ENCODE peak calls at places on chromosomes 5 and 9, in eight cellular contexts. E is AG04449; Y is activated CD8-positive, alpha-beta T cell treated with anti-CD3 and anti-CD28 coated beads for 36 hours; W is cardiac muscle cell; Z is A673; S is right atrium auricular region; I is BJ; U is lower lobe of right lung. N is an unnamed sample.

GRCh38 chr5:40991168-40991980 is 79.8 kb downstream of the MROH2B start:
- DNase-seq in W (peak; percentile 95), U (no peak), E (no peak), S (peak; percentile 82), Y (no peak), Z (no peak), I (no peak), N (no peak)

GRCh38 chr9:68775003-68775730 is 70.1 kb downstream of the PIP5K1B start:
- DNase-seq in E (no peak), Y (no peak), I (no peak), W (no peak), S (no peak), U (no peak), Z (no peak), N (no peak)

GRCh38 chr5:13385066-13385465 is 559.4 kb downstream of the DNAH5 start:
- DNase-seq in Z (no peak), Y (no peak), S (no peak), W (no peak), E (no peak), I (no peak), U (no peak), N (no peak)

GRCh38 chr5:95417971-95418370 is 26.8 kb downstream of the FAM81B start:
- DNase-seq in U (no peak), E (no peak), Y (no peak), Z (no peak), W (peak; percentile 7), S (no peak), I (no peak), N (no peak)

GRCh38 chr9:92671323-92671722 is 1.4 kb upstream of the IPPK start:
- DNase-seq in U (no peak), E (no peak), S (peak; percentile 62), W (peak; percentile 86), I (no peak), Y (no peak), Z (peak; percentile 81), N (no peak)

GRCh38 chr5:14172149-14172795 is 29.1 kb downstream of the TRIO start:
- DNase-seq in I (no peak), U (no peak), E (no peak), W (no peak), Z (no peak), Y (no peak), S (no peak), N (peak; percentile 52)

GRCh38 chr9:132994410-132995120 is 16.1 kb downstream of the GFI1B start:
- DNase-seq in I (no peak), U (peak; percentile 53), Y (peak; percentile 41), S (no peak), W (peak; percentile 49), Z (no peak), E (no peak), N (peak; percentile 76)

GRCh38 chr5:39765381-39765780 is 340.6 kb upstream of the DAB2 start:
- DNase-seq in W (peak; percentile 52), U (no peak), I (no peak), S (no peak), Z (no peak), Y (no peak), E (no peak), N (no peak)

GRCh38 chr5:145984072-145984471 is 47.7 kb downstream of the SH3RF2 start:
- DNase-seq in I (no peak), U (no peak), S (no peak), Z (no peak), E (no peak), Y (no peak), W (peak; percentile 47), N (no peak)

GRCh38 chr9:101455656-101456235 is 20.2 kb upstream of the ALDOB start:
- DNase-seq in Y (no peak), W (peak; percentile 38), S (no peak), E (no peak), Z (no peak), U (no peak), I (no peak), N (no peak)

GRCh38 chr5:149916317-149917072 is 28.1 kb downstream of the PDE6A start:
- DNase-seq in S (no peak), U (no peak), I (no peak), W (no peak), E (no peak), Z (no peak), Y (no peak), N (no peak)

GRCh38 chr5:52709171-52709925 is 78.4 kb upstream of the ITGA1 start:
- DNase-seq in W (peak; percentile 26), S (no peak), Z (no peak), Y (peak; percentile 63), U (no peak), I (no peak), E (no peak), N (peak; percentile 8)

GRCh38 chr9:129619787-129620668 is 873 bp downstream of the C9orf50 start:
- DNase-seq in E (no peak), Y (no peak), Z (peak; percentile 71), U (no peak), S (no peak), I (no peak), W (no peak), N (peak; percentile 49)

GRCh38 chr9:129609486-129610192 is 11.3 kb downstream of the C9orf50 start:
- DNase-seq in I (no peak), U (peak; percentile 68), Z (no peak), E (no peak), W (peak; percentile 65), S (no peak), Y (peak; percentile 71), N (peak; percentile 79)

GRCh38 chr5:37816883-37817282 is 23.0 kb downstream of the GDNF start:
- DNase-seq in S (no peak), I (no peak), Y (no peak), E (no peak), W (no peak), U (no peak), Z (peak; percentile 66), N (no peak)

GRCh38 chr5:141848771-141849370 is 29.3 kb downstream of the PCDH1 start:
- DNase-seq in I (no peak), U (peak; percentile 76), E (no peak), Z (no peak), W (peak; percentile 55), Y (peak; percentile 60), S (peak; percentile 65), N (peak; percentile 53)

GRCh38 chr5:141846031-141846430 is 32.2 kb downstream of the PCDH1 start:
- DNase-seq in E (no peak), W (peak; percentile 73), U (no peak), I (no peak), Y (peak; percentile 53), Z (peak; percentile 45), S (no peak), N (no peak)

GRCh38 chr5:141844414-141845097 is 33.7 kb downstream of the PCDH1 start:
- DNase-seq in S (no peak), I (no peak), Y (no peak), Z (no peak), E (no peak), W (no peak), U (no peak), N (no peak)

GRCh38 chr5:141843156-141843927 is 34.9 kb downstream of the PCDH1 start:
- DNase-seq in I (no peak), Z (no peak), E (no peak), Y (no peak), S (no peak), W (no peak), U (no peak), N (no peak)

DNA sequence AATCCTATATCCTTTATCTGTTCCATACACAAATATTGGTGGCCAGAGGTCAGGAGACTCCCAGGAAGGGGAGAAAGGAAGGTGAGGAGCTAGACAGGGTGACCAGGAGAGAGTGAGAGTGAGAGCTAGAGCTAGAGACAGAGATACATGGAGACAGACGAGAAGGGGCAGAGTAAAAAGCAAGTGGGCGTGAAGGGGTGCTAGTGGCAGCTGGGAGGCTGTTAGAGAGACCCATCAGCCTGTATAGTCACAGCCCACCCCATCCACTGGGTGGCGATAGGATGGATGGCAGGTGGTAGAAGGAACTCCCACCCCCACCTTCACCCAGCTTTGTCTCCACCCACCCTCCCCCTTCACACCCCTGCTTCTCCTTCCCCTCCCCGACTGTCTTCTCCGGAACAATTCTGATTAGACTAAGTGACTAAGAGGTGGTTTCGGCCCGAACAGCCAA is 32.8 kb downstream of the PCDH1 start:
- DNase-seq in U (no peak), I (no peak), Y (peak; percentile 69), E (no peak), S (no peak), W (no peak), Z (peak; percentile 38), N (no peak)
- TF ChIP-seq CTCF in U (no peak), I (no peak), Y (peak; percentile 18), E (no peak), S (no peak), W (no peak), Z (peak; percentile 32), N (no peak)

GRCh38 chr5:188488-189481 is 2.5 kb upstream of the LRRC14B start:
- DNase-seq in Z (peak; percentile 90), W (peak; percentile 86), U (peak; percentile 91), Y (peak; percentile 95), S (peak; percentile 88), I (no peak), E (peak; percentile 5), N (peak; percentile 96)
- TF ChIP-seq CTCF in Z (peak; percentile 96), W (peak; percentile 95), U (peak; percentile 98), Y (peak; percentile 94), S (peak; percentile 94), I (peak; percentile 96), E (peak; percentile 98), N (peak; percentile 85)

DNA sequence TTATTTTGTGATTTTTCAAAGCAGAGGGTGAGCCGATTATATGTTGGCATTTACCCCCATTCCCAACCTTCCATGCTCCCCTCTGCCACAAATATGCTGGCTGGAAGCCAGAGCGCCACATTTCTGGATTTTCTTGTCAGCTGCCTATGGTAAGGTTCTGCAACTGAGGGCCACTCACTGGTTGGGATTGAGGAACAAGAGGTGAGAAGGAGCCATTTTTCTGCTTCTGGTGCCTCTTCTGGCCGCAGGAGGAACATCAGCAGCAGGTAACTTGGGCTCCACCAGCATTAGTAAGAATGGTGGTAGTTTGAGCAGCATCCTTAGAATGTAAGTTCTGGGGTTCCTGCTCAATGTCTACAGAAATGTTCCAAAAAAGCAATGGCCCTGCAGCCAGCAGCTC is 159.5 kb upstream of the MAST4 start:
- DNase-seq in S (no peak), I (no peak), Z (peak; percentile 3), W (no peak), E (no peak), U (no peak), Y (peak; percentile 2), N (no peak)
- TF ChIP-seq CTCF in S (peak; percentile 41), I (peak; percentile 20), Z (peak; percentile 45), W (peak; percentile 34), E (no peak), U (no peak), Y (no peak), N (peak; percentile 16)

GRCh38 chr5:174414315-174414710 is 310.1 kb upstream of the MSX2 start:
- DNase-seq in E (no peak), W (no peak), Z (no peak), Y (no peak), U (no peak), I (no peak), S (no peak), N (no peak)

GRCh38 chr5:174411513-174411819 is 312.9 kb upstream of the MSX2 start:
- DNase-seq in I (no peak), Z (no peak), S (no peak), E (no peak), Y (no peak), W (no peak), U (no peak), N (no peak)

GRCh38 chr5:174412374-174412773 is 312.0 kb upstream of the MSX2 start:
- DNase-seq in U (no peak), S (no peak), W (no peak), E (no peak), Y (no peak), I (no peak), Z (no peak), N (no peak)

GRCh38 chr5:174412941-174413340 is 311.4 kb upstream of the MSX2 start:
- DNase-seq in Y (no peak), U (no peak), I (no peak), S (peak; percentile 36), E (no peak), W (no peak), Z (no peak), N (no peak)

GRCh38 chr5:174413520-174414314 is 310.7 kb upstream of the MSX2 start:
- DNase-seq in W (peak; percentile 64), E (peak; percentile 42), I (peak; percentile 20), Z (no peak), S (no peak), Y (no peak), U (no peak), N (no peak)
- TF ChIP-seq CTCF in W (no peak), E (no peak), I (no peak), Z (no peak), S (no peak), Y (no peak), U (no peak), N (no peak)